ENCODE peak calls at places on chromosomes 2 and 18, in ten cellular contexts. One of them, this sample, is unnamed.

GRCh38 chr18:48640566-48641270 is 101.9 kb downstream of the CTIF start:
- DNase-seq in PC-3: no peak
- DNase-seq in AG04450: no peak
- DNase-seq in AG04449: no peak
- DNase-seq in psoas muscle: no peak
- DNase-seq in NB4: no peak
- DNase-seq in GM23248: peak; percentile 54
- DNase-seq in endothelial cell of umbilical vein: no peak
- DNase-seq in fibroblast of lung: peak; percentile 71
- DNase-seq in WERI-Rb-1: no peak
- DNase-seq in this sample: no peak

GRCh38 chr18:46215902-46216723 is 111.9 kb downstream of the HAUS1 start:
- DNase-seq in fibroblast of lung: no peak
- DNase-seq in GM23248: no peak
- DNase-seq in PC-3: no peak
- DNase-seq in AG04449: no peak
- DNase-seq in NB4: no peak
- DNase-seq in endothelial cell of umbilical vein: no peak
- DNase-seq in AG04450: no peak
- DNase-seq in psoas muscle: no peak
- DNase-seq in WERI-Rb-1: no peak
- DNase-seq in this sample: no peak

GRCh38 chr2:74201596-74201995 is 3.2 kb downstream of the MTHFD2 start:
- DNase-seq in GM23248: peak; percentile 85
- DNase-seq in AG04450: no peak
- DNase-seq in WERI-Rb-1: no peak
- DNase-seq in PC-3: peak; percentile 34
- DNase-seq in endothelial cell of umbilical vein: no peak
- DNase-seq in NB4: peak; percentile 31
- DNase-seq in psoas muscle: no peak
- DNase-seq in AG04449: no peak
- DNase-seq in fibroblast of lung: peak; percentile 87
- DNase-seq in this sample: no peak

GRCh38 chr2:15719566-15720313 is 128.1 kb downstream of the DDX1 start:
- DNase-seq in AG04449: no peak
- DNase-seq in fibroblast of lung: no peak
- DNase-seq in endothelial cell of umbilical vein: no peak
- DNase-seq in PC-3: no peak
- DNase-seq in AG04450: no peak
- DNase-seq in WERI-Rb-1: no peak
- DNase-seq in psoas muscle: no peak
- DNase-seq in GM23248: no peak
- DNase-seq in NB4: no peak
- DNase-seq in this sample: no peak

GRCh38 chr2:40034198-40034597 is 255.1 kb upstream of the THUMPD2 start:
- DNase-seq in NB4: no peak
- DNase-seq in AG04449: peak; percentile 82
- DNase-seq in AG04450: peak; percentile 70
- DNase-seq in GM23248: peak; percentile 92
- DNase-seq in PC-3: no peak
- DNase-seq in WERI-Rb-1: no peak
- DNase-seq in psoas muscle: no peak
- DNase-seq in fibroblast of lung: peak; percentile 85
- DNase-seq in endothelial cell of umbilical vein: peak; percentile 12
- DNase-seq in this sample: no peak

GRCh38 chr2:10039658-10040410 is 3.5 kb upstream of the KLF11 start:
- DNase-seq in endothelial cell of umbilical vein: no peak
- DNase-seq in GM23248: peak; percentile 89
- DNase-seq in NB4: no peak
- DNase-seq in AG04450: no peak
- DNase-seq in psoas muscle: peak; percentile 79
- DNase-seq in fibroblast of lung: no peak
- DNase-seq in PC-3: no peak
- DNase-seq in AG04449: no peak
- DNase-seq in WERI-Rb-1: no peak
- DNase-seq in this sample: no peak

GRCh38 chr2:17426708-17427107 is 91.5 kb downstream of the RAD51AP2 start:
- DNase-seq in endothelial cell of umbilical vein: no peak
- DNase-seq in WERI-Rb-1: no peak
- DNase-seq in GM23248: no peak
- DNase-seq in psoas muscle: no peak
- DNase-seq in NB4: no peak
- DNase-seq in PC-3: no peak
- DNase-seq in fibroblast of lung: no peak
- DNase-seq in AG04450: no peak
- DNase-seq in AG04449: no peak
- DNase-seq in this sample: no peak

GRCh38 chr2:27159271-27159670 is 10.5 kb downstream of the TCF23 start:
- DNase-seq in WERI-Rb-1: no peak
- DNase-seq in AG04450: no peak
- DNase-seq in fibroblast of lung: no peak
- DNase-seq in NB4: no peak
- DNase-seq in AG04449: no peak
- DNase-seq in psoas muscle: no peak
- DNase-seq in GM23248: no peak
- DNase-seq in PC-3: no peak
- DNase-seq in endothelial cell of umbilical vein: no peak
- DNase-seq in this sample: no peak

GRCh38 chr2:88656690-88657089 is 29.4 kb upstream of the EIF2AK3 start:
- DNase-seq in WERI-Rb-1: no peak
- DNase-seq in GM23248: peak; percentile 82
- DNase-seq in fibroblast of lung: peak; percentile 14
- DNase-seq in psoas muscle: no peak
- DNase-seq in AG04449: no peak
- DNase-seq in NB4: no peak
- DNase-seq in PC-3: peak; percentile 44
- DNase-seq in endothelial cell of umbilical vein: no peak
- DNase-seq in AG04450: no peak
- DNase-seq in this sample: no peak

GRCh38 chr18:9521770-9522169 is 46.5 kb downstream of the RALBP1 start:
- DNase-seq in WERI-Rb-1: no peak
- DNase-seq in psoas muscle: no peak
- DNase-seq in PC-3: no peak
- DNase-seq in NB4: no peak
- DNase-seq in fibroblast of lung: no peak
- DNase-seq in AG04450: no peak
- DNase-seq in endothelial cell of umbilical vein: no peak
- DNase-seq in GM23248: no peak
- DNase-seq in AG04449: no peak
- DNase-seq in this sample: no peak

GRCh38 chr2:20989404-20989803 is 54.5 kb downstream of the APOB start:
- DNase-seq in WERI-Rb-1: no peak
- DNase-seq in psoas muscle: no peak
- DNase-seq in GM23248: no peak
- DNase-seq in NB4: no peak
- DNase-seq in endothelial cell of umbilical vein: no peak
- DNase-seq in PC-3: no peak
- DNase-seq in AG04449: no peak
- DNase-seq in fibroblast of lung: no peak
- DNase-seq in AG04450: no peak
- DNase-seq in this sample: no peak

GRCh38 chr2:1136807-1137663 is 186.4 kb downstream of the SNTG2 start:
- DNase-seq in WERI-Rb-1: no peak
- DNase-seq in NB4: no peak
- DNase-seq in AG04449: no peak
- DNase-seq in psoas muscle: no peak
- DNase-seq in fibroblast of lung: no peak
- DNase-seq in endothelial cell of umbilical vein: no peak
- DNase-seq in PC-3: no peak
- DNase-seq in GM23248: peak; percentile 6
- DNase-seq in AG04450: no peak
- DNase-seq in this sample: no peak

GRCh38 chr18:470661-471501 is 29.6 kb downstream of the COLEC12 start:
- DNase-seq in NB4: peak; percentile 72
- DNase-seq in PC-3: peak; percentile 38
- DNase-seq in AG04450: no peak
- DNase-seq in endothelial cell of umbilical vein: peak; percentile 57
- DNase-seq in GM23248: peak; percentile 84
- DNase-seq in fibroblast of lung: peak; percentile 86
- DNase-seq in WERI-Rb-1: no peak
- DNase-seq in AG04449: no peak
- DNase-seq in psoas muscle: no peak
- DNase-seq in this sample: no peak

GRCh38 chr2:233369897-233370758 is 15.8 kb downstream of the DGKD start:
- DNase-seq in AG04450: no peak
- DNase-seq in NB4: no peak
- DNase-seq in psoas muscle: no peak
- DNase-seq in PC-3: no peak
- DNase-seq in fibroblast of lung: peak; percentile 19
- DNase-seq in WERI-Rb-1: no peak
- DNase-seq in AG04449: no peak
- DNase-seq in endothelial cell of umbilical vein: no peak
- DNase-seq in GM23248: no peak
- DNase-seq in this sample: no peak

GRCh38 chr2:26016012-26016742 is 17.7 kb upstream of the RAB10 start:
- DNase-seq in fibroblast of lung: peak; percentile 17
- DNase-seq in NB4: no peak
- DNase-seq in endothelial cell of umbilical vein: no peak
- DNase-seq in WERI-Rb-1: no peak
- DNase-seq in AG04450: no peak
- DNase-seq in GM23248: no peak
- DNase-seq in PC-3: no peak
- DNase-seq in AG04449: no peak
- DNase-seq in psoas muscle: no peak
- DNase-seq in this sample: no peak

GRCh38 chr18:54946149-54946581 is 13.1 kb downstream of the CCDC68 start:
- DNase-seq in AG04450: no peak
- DNase-seq in PC-3: peak; percentile 63
- DNase-seq in AG04449: no peak
- DNase-seq in WERI-Rb-1: no peak
- DNase-seq in fibroblast of lung: peak; percentile 56
- DNase-seq in psoas muscle: no peak
- DNase-seq in endothelial cell of umbilical vein: peak; percentile 76
- DNase-seq in NB4: peak; percentile 69
- DNase-seq in GM23248: peak; percentile 5
- DNase-seq in this sample: no peak
- H3K4me3 ChIP-seq in AG04450: peak overlapping the region; percentile 60
- H3K4me3 ChIP-seq in PC-3: peak overlapping the region; percentile 78
- H3K4me3 ChIP-seq in AG04449: peak overlapping the region; percentile 46
- H3K4me3 ChIP-seq in WERI-Rb-1: no peak overlapping the region
- H3K4me3 ChIP-seq in fibroblast of lung: peak overlapping the region; percentile 50
- H3K4me3 ChIP-seq in psoas muscle: peak overlapping the region; percentile 54
- H3K4me3 ChIP-seq in endothelial cell of umbilical vein: peak overlapping the region; percentile 51
- H3K4me3 ChIP-seq in NB4: peak overlapping the region; percentile 69
- H3K4me3 ChIP-seq in GM23248: peak overlapping the region; percentile 51
- H3K4me3 ChIP-seq in this sample: no peak overlapping the region

GRCh38 chr2:127673304-127674069 is 1.8 kb downstream of the LIMS2 start:
- DNase-seq in WERI-Rb-1: no peak
- DNase-seq in psoas muscle: peak; percentile 60
- DNase-seq in GM23248: peak; percentile 73
- DNase-seq in AG04449: no peak
- DNase-seq in AG04450: no peak
- DNase-seq in endothelial cell of umbilical vein: no peak
- DNase-seq in NB4: peak; percentile 19
- DNase-seq in PC-3: no peak
- DNase-seq in fibroblast of lung: no peak
- DNase-seq in this sample: no peak
- H3K4me3 ChIP-seq in WERI-Rb-1: no peak overlapping the region
- H3K4me3 ChIP-seq in psoas muscle: peak overlapping the region; percentile 76
- H3K4me3 ChIP-seq in GM23248: peak overlapping the region; percentile 69
- H3K4me3 ChIP-seq in AG04449: peak overlapping the region; percentile 68
- H3K4me3 ChIP-seq in AG04450: peak overlapping the region; percentile 63
- H3K4me3 ChIP-seq in endothelial cell of umbilical vein: no peak overlapping the region
- H3K4me3 ChIP-seq in NB4: no peak overlapping the region
- H3K4me3 ChIP-seq in PC-3: no peak overlapping the region
- H3K4me3 ChIP-seq in fibroblast of lung: no peak overlapping the region
- H3K4me3 ChIP-seq in this sample: no peak overlapping the region

DNA sequence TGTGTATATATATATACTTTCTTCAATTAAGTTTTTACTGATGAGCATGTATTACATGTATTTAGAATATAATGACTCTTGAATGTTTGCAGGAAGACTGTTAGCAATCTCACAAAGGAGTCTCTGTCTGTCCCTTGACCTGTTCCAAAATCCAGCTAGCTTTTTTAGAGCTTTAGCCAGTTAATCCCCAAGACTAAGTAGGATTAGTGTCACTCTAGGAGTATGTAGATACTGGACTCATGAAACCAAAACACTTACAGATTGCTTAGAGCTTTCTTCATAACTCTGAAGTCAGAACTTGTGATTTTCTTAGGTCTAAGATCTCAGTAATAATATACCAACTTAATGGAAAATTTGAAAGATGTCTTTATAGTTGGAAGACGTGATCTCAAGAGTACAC is 2.2 kb downstream of the UBXN4 start:
- DNase-seq in WERI-Rb-1: no peak
- DNase-seq in PC-3: no peak
- DNase-seq in NB4: no peak
- DNase-seq in psoas muscle: no peak
- DNase-seq in GM23248: peak; percentile 14
- DNase-seq in AG04450: no peak
- DNase-seq in fibroblast of lung: peak; percentile 4
- DNase-seq in endothelial cell of umbilical vein: peak; percentile 27
- DNase-seq in AG04449: no peak
- DNase-seq in this sample: no peak
- H3K4me3 ChIP-seq in WERI-Rb-1: peak overlapping the region; percentile 83
- H3K4me3 ChIP-seq in PC-3: peak overlapping the region; percentile 92
- H3K4me3 ChIP-seq in NB4: peak overlapping the region; percentile 95
- H3K4me3 ChIP-seq in psoas muscle: peak overlapping the region; percentile 97
- H3K4me3 ChIP-seq in GM23248: peak overlapping the region; percentile 92
- H3K4me3 ChIP-seq in AG04450: peak overlapping the region; percentile 88
- H3K4me3 ChIP-seq in fibroblast of lung: peak overlapping the region; percentile 92
- H3K4me3 ChIP-seq in endothelial cell of umbilical vein: peak overlapping the region; percentile 23
- H3K4me3 ChIP-seq in AG04449: peak overlapping the region; percentile 36
- H3K4me3 ChIP-seq in this sample: peak overlapping the region; percentile 67

GRCh38 chr2:112031916-112032582 is 23.0 kb upstream of the TMEM87B start:
- DNase-seq in NB4: no peak
- DNase-seq in PC-3: no peak
- DNase-seq in fibroblast of lung: peak; percentile 41
- DNase-seq in psoas muscle: no peak
- DNase-seq in AG04449: no peak
- DNase-seq in endothelial cell of umbilical vein: peak; percentile 88
- DNase-seq in GM23248: peak; percentile 47
- DNase-seq in WERI-Rb-1: peak; percentile 61
- DNase-seq in AG04450: no peak
- DNase-seq in this sample: no peak

GRCh38 chr2:112034924-112035323 is 20.1 kb upstream of the TMEM87B start:
- DNase-seq in AG04450: no peak
- DNase-seq in PC-3: no peak
- DNase-seq in fibroblast of lung: no peak
- DNase-seq in NB4: no peak
- DNase-seq in AG04449: no peak
- DNase-seq in endothelial cell of umbilical vein: no peak
- DNase-seq in GM23248: no peak
- DNase-seq in psoas muscle: no peak
- DNase-seq in WERI-Rb-1: no peak
- DNase-seq in this sample: no peak

GRCh38 chr2:112032615-112033457 is 22.2 kb upstream of the TMEM87B start:
- DNase-seq in PC-3: peak; percentile 93
- DNase-seq in GM23248: peak; percentile 78
- DNase-seq in psoas muscle: no peak
- DNase-seq in AG04449: no peak
- DNase-seq in fibroblast of lung: peak; percentile 74
- DNase-seq in NB4: no peak
- DNase-seq in endothelial cell of umbilical vein: peak; percentile 58
- DNase-seq in WERI-Rb-1: no peak
- DNase-seq in AG04450: no peak
- DNase-seq in this sample: peak; percentile 56

GRCh38 chr2:112031473-112031872 is 23.6 kb upstream of the TMEM87B start:
- DNase-seq in AG04449: no peak
- DNase-seq in PC-3: no peak
- DNase-seq in psoas muscle: no peak
- DNase-seq in endothelial cell of umbilical vein: no peak
- DNase-seq in NB4: no peak
- DNase-seq in WERI-Rb-1: peak; percentile 30
- DNase-seq in AG04450: no peak
- DNase-seq in fibroblast of lung: peak; percentile 37
- DNase-seq in GM23248: peak; percentile 31
- DNase-seq in this sample: no peak

GRCh38 chr2:112033600-112033999 is 21.5 kb upstream of the TMEM87B start:
- DNase-seq in GM23248: peak; percentile 45
- DNase-seq in WERI-Rb-1: no peak
- DNase-seq in AG04450: no peak
- DNase-seq in PC-3: peak; percentile 60
- DNase-seq in NB4: peak; percentile 47
- DNase-seq in endothelial cell of umbilical vein: no peak
- DNase-seq in fibroblast of lung: peak; percentile 68
- DNase-seq in AG04449: no peak
- DNase-seq in psoas muscle: no peak
- DNase-seq in this sample: no peak
- H3K4me3 ChIP-seq in GM23248: no peak overlapping the region
- H3K4me3 ChIP-seq in WERI-Rb-1: no peak overlapping the region
- H3K4me3 ChIP-seq in AG04450: no peak overlapping the region
- H3K4me3 ChIP-seq in PC-3: no peak overlapping the region
- H3K4me3 ChIP-seq in NB4: no peak overlapping the region
- H3K4me3 ChIP-seq in endothelial cell of umbilical vein: no peak overlapping the region
- H3K4me3 ChIP-seq in fibroblast of lung: no peak overlapping the region
- H3K4me3 ChIP-seq in AG04449: no peak overlapping the region
- H3K4me3 ChIP-seq in psoas muscle: no peak overlapping the region
- H3K4me3 ChIP-seq in this sample: no peak overlapping the region

This sample was measured in HFF-Myc.